ENCODE peak calls at places on chromosomes 13 and 19, in four cellular contexts. M is K562, Q is GM12878, T is HepG2. V is an unnamed sample.

GRCh38 chr19:5356918-5357317 is 16.3 kb upstream of the PTPRS start:
- DNase-seq in T (no peak), M (no peak), Q (no peak), V (no peak)

GRCh38 chr13:48155850-48156249 is 60.9 kb upstream of the MED4 start:
- DNase-seq in Q (peak), M (no peak), T (no peak), V (no peak)

GRCh38 chr19:13031917-13032623 is 36.8 kb downstream of the NFIX start:
- DNase-seq in Q (no peak), T (peak), M (no peak), V (no peak)

GRCh38 chr19:16381756-16382401 is 57.3 kb downstream of the KLF2 start:
- DNase-seq in T (no peak), M (no peak), Q (no peak), V (no peak)

GRCh38 chr13:75739244-75739868 is 103.2 kb downstream of the LMO7 start:
- DNase-seq in Q (peak), M (no peak), T (no peak), V (no peak)

GRCh38 chr19:5143471-5144411 is 174.8 kb downstream of the KDM4B start:
- DNase-seq in Q (no peak), M (no peak), T (no peak), V (no peak)

GRCh38 chr13:74133657-74134201 is 475 bp downstream of the KLF12 start:
- DNase-seq in T (peak), M (peak), Q (peak), V (peak)

GRCh38 chr19:5083547-5083965 is 114.6 kb downstream of the KDM4B start:
- DNase-seq in M (peak), Q (no peak), T (no peak), V (no peak)

GRCh38 chr13:99267927-99268326 is 9.7 kb upstream of the GPR18 start:
- DNase-seq in M (peak), T (no peak), Q (no peak), V (no peak)

GRCh38 chr13:32956595-32956933 is 59.7 kb upstream of the KL start:
- DNase-seq in Q (no peak), M (no peak), T (no peak), V (no peak)

GRCh38 chr19:44806271-44806670 is 2.6 kb upstream of the BCAM start:
- DNase-seq in Q (no peak), T (no peak), M (no peak), V (no peak)

GRCh38 chr13:110698689-110699088 is 7.2 kb downstream of the CARS2 start:
- DNase-seq in T (no peak), Q (no peak), M (no peak), V (no peak)

GRCh38 chr19:34336781-34337271 is 28.2 kb upstream of the GPI start:
- DNase-seq in Q (no peak), T (no peak), M (peak), V (peak)

GRCh38 chr13:50626031-50626643 is 217.4 kb downstream of the DLEU7 start:
- DNase-seq in Q (no peak), M (peak), T (no peak), V (no peak)

GRCh38 chr19:48858984-48859710 is 9.3 kb downstream of the PLEKHA4 start:
- DNase-seq in Q (no peak), M (peak), T (no peak), V (no peak)

GRCh38 chr19:17376935-17377600 is at the start of gene PLVAP:
- DNase-seq in Q (no peak), M (peak), T (no peak), V (no peak)

GRCh38 chr13:51330741-51331140 is 8.8 kb upstream of the SERPINE3 start:
- DNase-seq in M (no peak), T (no peak), Q (peak), V (no peak)

GRCh38 chr13:60164490-60164889 is 762 bp upstream of the DIAPH3 start:
- DNase-seq in M (no peak), Q (no peak), T (no peak), V (no peak)

GRCh38 chr13:44899967-44900366 is 89.3 kb downstream of the NUFIP1 start:
- DNase-seq in Q (no peak), M (peak), T (no peak), V (peak)

GRCh38 chr19:1163934-1164683 is 10.0 kb downstream of the SBNO2 start:
- DNase-seq in M (no peak), T (no peak), Q (no peak), V (no peak)

GRCh38 chr19:42634409-42635232 is 39.9 kb upstream of the CEACAM8 start:
- DNase-seq in Q (no peak), T (peak), M (peak), V (peak)

GRCh38 chr19:4066176-4066606 is 508 bp downstream of the ZBTB7A start:
- DNase-seq in Q (no peak), M (no peak), T (no peak), V (no peak)

GRCh38 chr19:47670736-47671135 is 42.5 kb upstream of the EHD2 start:
- DNase-seq in Q (no peak), T (no peak), M (no peak), V (no peak)

GRCh38 chr13:20831254-20831653 is 57.5 kb upstream of the EEF1AKMT1 start:
- DNase-seq in M (no peak), T (no peak), Q (no peak), V (no peak)

GRCh38 chr13:32246468-32246867 is 68.7 kb downstream of the ZAR1L start:
- DNase-seq in T (peak), M (peak), Q (no peak), V (peak)

GRCh38 chr19:6717036-6717435 is 3.4 kb downstream of the C3 start:
- DNase-seq in Q (no peak), M (peak), T (no peak), V (no peak)

GRCh38 chr19:30154410-30154809 is 212.4 kb downstream of the URI1 start:
- DNase-seq in Q (no peak), T (no peak), M (no peak), V (no peak)

GRCh38 chr13:73672492-73672891 is 461.7 kb downstream of the KLF12 start:
- DNase-seq in Q (no peak), T (peak), M (no peak), V (no peak)

GRCh38 chr13:54241719-54242118 is 1213.1 kb downstream of the OLFM4 start:
- DNase-seq in M (no peak), Q (no peak), T (no peak), V (no peak)

GRCh38 chr13:75308222-75308621 is 173.7 kb downstream of the TBC1D4 start:
- DNase-seq in Q (no peak), T (no peak), M (no peak), V (no peak)

GRCh38 chr13:113076681-113077401 is 28.8 kb upstream of the F7 start:
- DNase-seq in Q (no peak), T (no peak), M (no peak), V (no peak)

GRCh38 chr19:3275068-3275582 is 50.7 kb downstream of the CELF5 start:
- DNase-seq in M (peak), T (peak), Q (no peak), V (no peak)

GRCh38 chr13:85174291-85174690 is 624.9 kb downstream of the SLITRK6 start:
- DNase-seq in T (no peak), M (no peak), Q (no peak), V (no peak)

GRCh38 chr19:3573858-3574637 is 1.3 kb downstream of the HMG20B start:
- DNase-seq in T (peak), M (peak), Q (peak), V (peak)

GRCh38 chr19:4671182-4671851 is 1.2 kb upstream of the MYDGF start:
- DNase-seq in T (peak), M (no peak), Q (no peak), V (no peak)

GRCh38 chr13:20412761-20413355 is 112.8 kb downstream of the CRYL1 start:
- DNase-seq in Q (no peak), M (no peak), T (no peak), V (no peak)

GRCh38 chr13:97174638-97175037 is 47.5 kb upstream of the MBNL2 start:
- DNase-seq in M (no peak), T (no peak), Q (no peak), V (no peak)
- TF ChIP-seq FOXM1 in M (no peak), T (no peak), Q (no peak), V (no peak)

DNA sequence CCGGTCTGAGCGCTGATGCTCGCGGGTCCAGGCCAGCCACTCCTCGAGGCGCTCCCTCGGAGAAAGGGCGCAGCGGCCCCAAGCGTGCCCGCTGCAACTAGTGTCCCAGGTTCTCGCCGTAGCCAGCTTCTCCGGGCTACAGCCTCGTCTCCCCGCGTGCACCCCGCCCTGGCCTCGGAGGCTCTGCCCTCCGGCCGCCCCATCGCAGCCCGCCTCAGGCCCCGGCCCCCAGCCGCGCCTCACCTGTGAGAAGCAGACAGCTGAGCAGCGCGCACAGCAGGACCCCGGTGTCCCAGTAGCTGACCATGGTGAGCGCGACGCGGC is 429 bp downstream of the FLT1 start:
- DNase-seq in Q (no peak), M (no peak), T (no peak), V (no peak)
- TF ChIP-seq YY1 in Q (no peak), M (no peak), T (no peak), V (no peak)

DNA sequence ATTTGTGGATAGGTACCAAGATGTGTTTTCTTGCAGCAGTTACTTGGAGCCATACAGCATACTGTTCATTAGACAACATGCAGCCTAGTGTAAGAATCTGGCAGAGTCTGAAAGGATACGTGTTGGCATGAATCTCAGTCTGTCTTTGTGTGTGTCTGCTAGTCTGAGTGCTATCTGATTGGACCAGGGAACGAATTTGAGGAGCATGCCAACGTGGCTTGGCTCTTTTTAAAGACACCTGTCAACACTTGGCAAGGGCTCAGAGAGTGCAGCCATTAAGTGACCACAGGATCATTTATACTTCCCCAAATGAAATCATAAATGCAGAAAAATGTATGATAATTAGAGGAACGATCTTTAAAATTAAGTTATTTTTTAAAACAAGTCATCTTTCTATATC is 27.6 kb upstream of the ATXN8OS start:
- DNase-seq in Q (no peak), T (no peak), M (no peak), V (peak)
- TF ChIP-seq FOXM1 in Q (no peak), T (no peak), M (no peak), V (no peak)

DNA sequence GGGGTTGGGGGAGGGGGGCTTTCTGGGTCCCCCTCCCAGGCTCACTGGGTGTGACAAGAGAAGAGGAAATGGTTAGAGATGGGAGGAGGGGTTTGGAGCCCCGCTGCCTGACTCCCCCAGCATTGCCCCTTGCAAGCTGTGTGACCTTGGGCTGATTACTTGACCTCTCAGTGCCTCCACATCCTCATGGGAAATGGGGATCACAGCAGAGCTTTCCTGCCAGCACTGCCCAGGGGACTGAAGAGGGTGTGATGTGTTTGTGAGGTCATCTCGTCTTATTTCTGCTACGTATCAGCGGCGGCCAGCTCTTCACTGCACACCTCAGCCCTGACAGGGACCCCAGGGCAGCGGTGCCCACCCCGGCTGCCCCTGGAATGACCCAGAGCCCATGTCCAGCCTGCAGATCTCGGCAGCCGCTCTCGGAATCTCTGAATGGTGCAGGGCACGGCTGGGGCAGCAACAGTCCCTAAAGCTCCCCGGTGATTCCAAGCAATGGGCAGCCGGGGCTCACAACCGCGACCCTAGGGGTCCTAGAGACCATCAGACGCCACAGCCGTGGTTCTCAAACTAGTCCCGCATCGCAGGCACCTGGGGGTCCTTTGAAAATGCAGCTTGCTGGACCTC is 8.4 kb downstream of the PNMA8B start:
- DNase-seq in M (no peak), T (no peak), Q (no peak), V (no peak)
- TF ChIP-seq YY1 in M (no peak), T (no peak), Q (no peak), V (no peak)

GRCh38 chr13:35693142-35693784 is 216.8 kb upstream of the MAB21L1 start:
- DNase-seq in T (no peak), M (no peak), Q (no peak), V (no peak)
- TF ChIP-seq FOXM1 in T (no peak), M (no peak), Q (no peak), V (no peak)

DNA sequence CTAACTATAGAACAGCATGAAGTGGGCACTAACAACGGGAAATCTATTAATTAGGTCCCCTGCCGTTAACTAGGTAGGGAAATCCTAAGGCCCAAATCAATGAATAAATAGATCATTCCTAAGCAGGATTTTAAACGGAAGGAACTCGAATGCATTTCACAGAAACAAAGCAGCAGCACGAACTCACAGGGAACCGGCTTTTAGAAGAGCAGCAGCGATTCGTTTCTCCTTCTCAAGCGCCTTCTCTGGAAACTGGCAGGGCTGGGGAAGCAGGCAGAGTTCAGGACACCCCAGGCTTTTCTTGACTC is 786 bp downstream of the ZFP30 start:
- DNase-seq in Q (no peak), T (no peak), M (no peak), V (no peak)
- TF ChIP-seq YY1 in Q (no peak), T (no peak), M (no peak), V (no peak)